ENCODE peak calls at places on chromosomes 7 and 10, in seven cellular contexts. A, L, I, K, B, N and M are unnamed samples.

GRCh38 chr10:125559210-125559609 is 123.8 kb downstream of the TEX36 start:
- DNase-seq in A (no peak), B (no peak), I (no peak), N (no peak), K (no peak), L (no peak), M (no peak)

GRCh38 chr10:96568402-96568801 is 18.4 kb downstream of the TM9SF3 start:
- DNase-seq in A (no peak), B (no peak), L (no peak), I (no peak), K (no peak), N (no peak), M (no peak)

GRCh38 chr7:155965010-155965409 is 152.7 kb upstream of the SHH start:
- DNase-seq in N (no peak), A (peak; percentile 26), I (no peak), B (no peak), K (no peak), L (peak; percentile 12), M (no peak)

GRCh38 chr7:36881206-36881605 is 156.9 kb upstream of the AOAH start:
- DNase-seq in B (no peak), L (no peak), A (no peak), K (no peak), N (no peak), I (no peak), M (no peak)

GRCh38 chr7:102916426-102916825 is 3.6 kb downstream of the LRRC17 start:
- DNase-seq in L (no peak), K (no peak), A (peak; percentile 84), I (no peak), N (no peak), B (no peak), M (no peak)

GRCh38 chr7:149154021-149154420 is 6.8 kb downstream of the ZNF398 start:
- DNase-seq in N (no peak), I (no peak), B (peak; percentile 94), L (no peak), A (no peak), K (no peak), M (no peak)

GRCh38 chr7:119256446-119257131 is 1016.4 kb upstream of the KCND2 start:
- DNase-seq in A (no peak), K (no peak), I (no peak), N (no peak), B (no peak), L (no peak), M (no peak)

GRCh38 chr10:116398224-116398623 is 29.4 kb upstream of the PNLIPRP3 start:
- DNase-seq in L (no peak), I (peak; percentile 1), K (no peak), B (no peak), A (no peak), N (no peak), M (no peak)

GRCh38 chr10:89645742-89646172 is 715 bp upstream of the PANK1 start:
- DNase-seq in A (no peak), K (no peak), L (no peak), I (no peak), B (no peak), N (no peak), M (no peak)

GRCh38 chr10:89644691-89644966 is 413 bp downstream of the PANK1 start:
- DNase-seq in B (no peak), A (no peak), L (no peak), K (no peak), I (no peak), N (no peak), M (no peak)

GRCh38 chr10:89643431-89643811 is 1.6 kb downstream of the PANK1 start:
- DNase-seq in N (no peak), A (no peak), L (no peak), B (no peak), K (no peak), I (no peak), M (no peak)

GRCh38 chr10:89644967-89645741 is at the start of gene PANK1:
- DNase-seq in A (peak; percentile 74), I (peak; percentile 90), N (peak; percentile 88), B (peak; percentile 66), K (peak; percentile 73), L (peak; percentile 82), M (peak; percentile 89)

GRCh38 chr10:89643812-89644690 is 991 bp downstream of the PANK1 start:
- DNase-seq in A (peak; percentile 96), K (peak; percentile 93), N (peak; percentile 84), B (peak; percentile 35), L (peak; percentile 95), I (peak; percentile 98), M (peak; percentile 99)
- H3K23ac ChIP-seq in A (peak overlapping the region; percentile 69), K (peak overlapping the region; percentile 70), N (no peak overlapping the region), B (no peak overlapping the region), L (no peak overlapping the region), I (peak overlapping the region; percentile 75), M (no peak overlapping the region)

DNA sequence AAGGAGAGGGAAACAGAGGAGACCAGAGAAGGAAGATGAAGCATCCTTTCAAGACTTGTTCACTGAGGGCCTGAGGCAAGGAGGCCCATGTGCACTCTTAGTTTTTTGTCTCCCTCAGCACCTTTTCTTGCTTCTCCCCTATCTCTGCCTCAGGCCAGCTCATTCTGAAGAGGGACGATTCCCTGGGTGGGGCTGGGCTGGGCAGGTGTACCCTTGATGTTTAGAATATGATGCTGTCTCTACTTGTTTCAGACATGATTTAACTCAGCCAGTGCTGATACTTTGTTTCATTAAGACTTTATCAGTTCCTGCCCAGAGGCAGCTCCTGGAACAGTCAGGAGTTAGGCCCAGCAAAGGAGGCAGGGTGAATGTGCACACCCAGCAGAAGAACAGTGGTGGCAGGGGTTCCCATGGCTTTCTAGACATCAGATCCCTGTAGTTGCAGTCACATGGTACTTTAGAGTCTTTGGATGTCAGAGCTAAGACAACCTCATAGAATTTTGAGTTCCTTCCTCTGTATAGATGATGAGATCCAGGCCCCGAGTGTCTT is 3.4 kb downstream of the PRXL2A start:
- DNase-seq in K (no peak), A (no peak), B (no peak), N (no peak), I (no peak), L (no peak), M (no peak)
- H3K4me1 ChIP-seq in K (peaks cover 18% of the 10 kb centered on the region), A (peaks cover 3% of the 10 kb centered on the region), B (peaks cover 41% of the 10 kb centered on the region), N (peaks cover 8% of the 10 kb centered on the region), I (peaks cover 18% of the 10 kb centered on the region), L (no peaks in the 10 kb centered on the region), M (peaks cover 49% of the 10 kb centered on the region)

DNA sequence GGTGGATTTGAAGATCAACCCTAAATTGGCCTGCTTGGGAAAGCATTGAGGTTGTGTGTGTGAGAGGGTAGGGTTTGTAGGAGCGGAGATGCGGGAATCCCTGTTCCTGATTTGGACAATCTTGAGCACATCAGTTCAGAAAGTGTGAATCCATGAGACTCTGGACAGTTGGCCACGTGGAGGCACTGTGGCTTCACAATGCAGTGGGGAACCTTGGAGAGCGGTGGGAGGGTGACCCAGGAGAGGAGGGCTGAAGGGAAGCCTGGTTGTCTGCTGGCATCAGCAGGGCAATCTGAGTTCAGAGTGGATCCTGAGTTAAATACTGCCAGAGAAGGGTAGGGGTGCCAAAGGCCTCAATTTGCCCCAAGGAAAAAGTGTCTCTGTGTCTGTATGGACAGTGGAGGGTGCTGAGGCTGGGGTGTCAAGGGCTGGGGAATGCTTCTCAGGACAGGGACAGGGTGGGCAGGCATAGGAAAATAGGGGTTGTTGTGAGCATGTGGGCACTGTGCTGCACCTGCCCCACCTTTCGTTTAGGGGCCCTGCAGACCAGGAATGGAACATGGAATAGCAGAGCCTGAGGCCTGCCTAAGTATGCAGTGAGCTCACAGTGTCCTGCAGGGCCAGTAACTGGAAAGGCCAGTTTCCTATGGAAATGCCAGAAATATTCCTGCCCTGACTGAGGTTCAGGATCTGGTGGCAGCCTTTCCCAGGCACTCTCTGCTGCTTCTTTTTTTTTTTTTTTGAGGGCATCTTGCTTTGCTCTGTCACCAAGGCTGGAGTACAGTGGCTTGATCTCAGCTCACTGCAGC is 162.9 kb upstream of the PRSS58 start:
- DNase-seq in K (no peak), I (peak; percentile 87), L (peak; percentile 40), N (no peak), A (peak; percentile 57), B (peak; percentile 97), M (peak; percentile 57)
- H3K23ac ChIP-seq in K (no peak overlapping the region), I (no peak overlapping the region), L (no peak overlapping the region), N (no peak overlapping the region), A (no peak overlapping the region), B (no peak overlapping the region), M (no peak overlapping the region)

DNA sequence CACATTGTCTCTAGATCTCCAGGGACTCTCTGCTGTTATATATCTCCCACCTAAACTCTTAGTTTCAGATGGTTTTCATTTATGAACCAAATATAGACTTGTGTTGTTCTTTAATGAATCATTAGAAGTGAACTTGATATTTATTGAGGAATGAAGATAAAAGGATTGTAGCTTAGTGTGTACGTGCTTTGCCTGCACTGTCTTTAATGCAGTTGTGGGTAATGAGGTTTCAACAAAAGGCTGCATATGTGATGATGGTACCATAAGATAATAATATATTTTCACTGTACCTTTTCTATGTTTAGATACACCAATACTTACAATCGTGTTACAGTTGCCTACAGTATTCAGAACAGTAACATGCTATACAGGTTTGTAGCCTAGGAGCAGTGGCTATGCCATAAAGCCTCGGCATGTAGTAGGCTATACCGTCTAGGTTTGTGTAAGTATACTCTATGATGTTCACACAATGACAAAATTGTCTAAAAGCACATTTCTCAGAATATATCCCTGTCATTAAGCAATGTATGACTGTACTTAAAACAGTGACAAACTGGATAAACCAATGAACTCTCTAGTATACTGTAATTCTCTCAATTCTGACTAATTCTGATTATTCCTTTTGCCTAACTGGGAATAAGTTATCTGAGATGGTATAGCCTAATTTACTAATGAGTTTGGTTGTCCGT is 25.2 kb downstream of the VCL start:
- DNase-seq in I (no peak), L (no peak), B (no peak), N (no peak), K (no peak), A (no peak), M (no peak)
- H3K4me1 ChIP-seq in I (peaks cover 6% of the 10 kb centered on the region), L (peaks cover 13% of the 10 kb centered on the region), B (no peaks in the 10 kb centered on the region), N (peaks cover 9% of the 10 kb centered on the region), K (peaks cover 2% of the 10 kb centered on the region), A (peaks cover 23% of the 10 kb centered on the region), M (peaks cover 7% of the 10 kb centered on the region)

DNA sequence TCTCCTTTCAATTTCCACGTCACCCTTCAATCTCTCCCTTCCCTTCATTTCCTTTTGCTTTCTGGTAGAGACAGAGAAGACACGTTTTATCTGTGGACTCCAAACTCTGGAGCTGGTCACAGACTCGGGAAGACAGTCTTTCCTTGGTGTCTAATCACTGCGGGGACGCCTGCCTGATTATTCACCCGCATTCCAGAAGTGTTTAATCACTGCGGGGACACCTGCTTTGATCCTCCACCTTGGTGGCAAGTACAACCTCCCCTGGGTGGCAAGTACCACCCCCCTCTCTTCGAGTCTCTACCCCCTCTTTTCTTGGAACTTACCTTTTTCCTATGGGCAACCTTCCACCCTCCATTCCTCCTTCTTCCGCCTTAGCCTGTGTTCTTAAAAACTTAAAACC is 15.3 kb upstream of the LRRC61 start:
- DNase-seq in N (no peak), I (no peak), K (no peak), B (no peak), L (peak; percentile 12), A (no peak), M (no peak)
- H3K23ac ChIP-seq in N (no peak overlapping the region), I (no peak overlapping the region), K (no peak overlapping the region), B (no peak overlapping the region), L (no peak overlapping the region), A (no peak overlapping the region), M (no peak overlapping the region)

DNA sequence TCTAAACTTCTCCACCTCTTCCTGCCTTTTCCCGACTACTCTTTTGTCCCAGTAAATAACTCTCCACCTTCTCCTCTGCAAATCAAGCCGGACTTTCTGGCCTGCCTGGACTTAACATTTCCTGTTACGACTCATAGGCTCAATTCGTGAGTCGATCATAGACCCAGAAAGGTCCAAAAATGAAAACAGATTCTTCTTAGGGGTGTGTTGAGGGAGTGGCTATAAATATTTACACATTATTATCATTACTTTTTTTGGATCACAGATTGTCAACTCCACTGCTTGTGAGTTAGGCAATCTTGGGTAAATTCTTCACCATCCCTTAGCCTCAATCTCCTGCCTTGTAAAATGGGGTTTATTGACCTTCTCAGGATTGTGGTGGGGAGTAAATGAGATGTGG is 58.9 kb upstream of the HABP2 start:
- DNase-seq in N (no peak), L (no peak), I (no peak), A (no peak), K (no peak), B (no peak), M (no peak)
- H3K4me1 ChIP-seq in N (no peaks in the 10 kb centered on the region), L (no peaks in the 10 kb centered on the region), I (no peaks in the 10 kb centered on the region), A (no peaks in the 10 kb centered on the region), K (peaks cover 1% of the 10 kb centered on the region), B (no peaks in the 10 kb centered on the region), M (no peaks in the 10 kb centered on the region)